ENCODE peak calls at places on chromosome 16, in five cellular contexts. G is A549; M is Calu3; Q is B cell; I is CD4-positive, alpha-beta T cell. S is an unnamed sample.

GRCh38 chr16:67199011-67199807 is at the start of gene ELMO3:
- DNase-seq in G (no peak), M (peak), Q (peak), I (no peak), S (no peak)

GRCh38 chr16:51002889-51003490 is 148.1 kb downstream of the SALL1 start:
- DNase-seq in G (no peak), M (no peak), Q (no peak), I (no peak), S (no peak)

GRCh38 chr16:65817799-65818198 is 548.7 kb upstream of the CDH5 start:
- DNase-seq in G (no peak), M (no peak), Q (no peak), I (no peak), S (no peak)

GRCh38 chr16:49876716-49877129 is 20.8 kb upstream of the ZNF423 start:
- DNase-seq in G (peak), M (peak), Q (peak), I (no peak), S (peak)

GRCh38 chr16:55508941-55509920 is at the start of gene LPCAT2:
- DNase-seq in G (peak), M (peak), Q (no peak), I (no peak), S (peak)

GRCh38 chr16:66746682-66747081 is 4.7 kb downstream of the DYNC1LI2 start:
- DNase-seq in G (no peak), M (no peak), Q (no peak), I (no peak), S (no peak)

GRCh38 chr16:23113185-23113584 is 36.1 kb downstream of the USP31 start:
- DNase-seq in G (no peak), M (no peak), Q (no peak), I (no peak), S (no peak)

GRCh38 chr16:22324787-22325597 is 27.8 kb downstream of the POLR3E start:
- DNase-seq in G (no peak), M (no peak), Q (no peak), I (no peak), S (no peak)

GRCh38 chr16:12060751-12061150 is 84.2 kb downstream of the SNX29 start:
- DNase-seq in G (no peak), M (no peak), Q (no peak), I (no peak), S (no peak)

GRCh38 chr16:48329138-48329537 is 56.1 kb downstream of the SIAH1 start:
- DNase-seq in G (no peak), M (no peak), Q (no peak), I (no peak), S (no peak)

GRCh38 chr16:58099097-58099955 is 29.9 kb downstream of the CFAP20 start:
- DNase-seq in G (no peak), M (no peak), Q (no peak), I (no peak), S (no peak)

GRCh38 chr16:3907586-3907985 is 27.1 kb upstream of the CREBBP start:
- DNase-seq in G (no peak), M (no peak), Q (no peak), I (no peak), S (no peak)

GRCh38 chr16:24986512-24987303 is 28.5 kb downstream of the ARHGAP17 start:
- DNase-seq in G (peak), M (no peak), Q (no peak), I (no peak), S (no peak)

GRCh38 chr16:13305019-13305755 is 403.8 kb downstream of the SHISA9 start:
- DNase-seq in G (no peak), M (no peak), Q (no peak), I (no peak), S (no peak)

GRCh38 chr16:73142069-73142880 is 94.3 kb upstream of the ZFHX3 start:
- DNase-seq in G (no peak), M (no peak), Q (no peak), I (no peak), S (no peak)

GRCh38 chr16:85553436-85554113 is 59.5 kb upstream of the GSE1 start:
- DNase-seq in G (peak), M (peak), Q (peak), I (peak), S (no peak)

GRCh38 chr16:68284847-68285246 is 20.5 kb downstream of the SLC7A6 start:
- DNase-seq in G (no peak), M (no peak), Q (peak), I (no peak), S (no peak)

GRCh38 chr16:28277537-28278388 is 14.6 kb upstream of the SBK1 start:
- DNase-seq in G (peak), M (peak), Q (peak), I (peak), S (peak)

GRCh38 chr16:3839402-3840184 is 40.9 kb downstream of the CREBBP start:
- DNase-seq in G (no peak), M (no peak), Q (no peak), I (no peak), S (no peak)

GRCh38 chr16:72588554-72588953 is 416.6 kb upstream of the PMFBP1 start:
- DNase-seq in G (no peak), M (no peak), Q (no peak), I (no peak), S (no peak)

GRCh38 chr16:50259334-50260205 is 6.8 kb upstream of the ADCY7 start:
- DNase-seq in G (no peak), M (no peak), Q (no peak), I (no peak), S (no peak)

GRCh38 chr16:29744541-29745101 is 1.2 kb downstream of the C16orf54 start:
- DNase-seq in G (no peak), M (no peak), Q (peak), I (no peak), S (no peak)

GRCh38 chr16:88421301-88421700 is 31.8 kb upstream of the ZFPM1 start:
- DNase-seq in G (no peak), M (no peak), Q (no peak), I (no peak), S (no peak)

GRCh38 chr16:50591800-50592771 is 43.9 kb downstream of the NKD1 start:
- DNase-seq in G (no peak), M (peak), Q (no peak), I (no peak), S (no peak)

GRCh38 chr16:81394966-81395655 is 49.5 kb upstream of the CMIP start:
- DNase-seq in G (no peak), M (no peak), Q (no peak), I (no peak), S (no peak)

GRCh38 chr16:21263640-21264211 is 14.4 kb downstream of the CRYM start:
- DNase-seq in G (peak), M (peak), Q (peak), I (no peak), S (no peak)

GRCh38 chr16:17527538-17527937 is 56.8 kb upstream of the XYLT1 start:
- DNase-seq in G (no peak), M (no peak), Q (no peak), I (no peak), S (no peak)

GRCh38 chr16:83619381-83620150 is 188.2 kb upstream of the HSBP1 start:
- DNase-seq in G (no peak), M (no peak), Q (no peak), I (no peak), S (no peak)

GRCh38 chr16:85436636-85437160 is 176.4 kb upstream of the GSE1 start:
- DNase-seq in G (no peak), M (no peak), Q (no peak), I (no peak), S (no peak)

GRCh38 chr16:75762746-75763145 is 36.5 kb upstream of the CPHXL start:
- DNase-seq in G (no peak), M (no peak), Q (no peak), I (no peak), S (no peak)

DNA sequence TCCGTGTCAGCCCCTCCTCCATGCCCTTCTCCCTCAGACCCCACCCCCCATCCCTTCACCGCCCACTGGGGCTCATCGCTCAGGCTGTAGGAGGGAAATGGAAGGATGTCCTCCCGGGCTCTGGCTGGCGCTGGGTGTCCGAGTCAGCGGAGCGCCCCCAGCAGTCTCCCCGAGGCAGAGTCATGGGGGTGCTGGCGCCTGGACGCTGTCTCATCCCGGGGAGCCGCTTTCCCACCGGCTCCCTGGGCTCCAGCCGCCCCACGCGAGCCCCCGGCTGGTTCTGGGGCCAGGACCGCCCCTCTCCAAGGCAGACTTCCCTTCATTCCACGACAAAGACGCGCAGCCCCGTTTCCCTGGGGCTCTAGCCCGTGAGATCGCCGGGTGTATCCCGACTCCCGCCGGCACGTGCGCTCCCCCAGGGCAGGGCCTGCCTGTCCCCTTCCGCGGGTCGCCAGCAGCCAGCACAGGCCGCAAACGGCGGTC is 398 bp upstream of the ANTKMT start:
- DNase-seq in G (peak), M (peak), Q (peak), I (no peak), S (no peak)
- TF ChIP-seq CTCF in G (peak), M (no peak), Q (no peak), I (no peak), S (no peak)

GRCh38 chr16:10015397-10015796 is 166.8 kb downstream of the GRIN2A start:
- DNase-seq in G (no peak), M (no peak), Q (no peak), I (no peak), S (no peak)

GRCh38 chr16:10016761-10017160 is 165.5 kb downstream of the GRIN2A start:
- DNase-seq in G (no peak), M (no peak), Q (no peak), I (no peak), S (no peak)

GRCh38 chr16:10009691-10010090 is 172.5 kb downstream of the GRIN2A start:
- DNase-seq in G (no peak), M (no peak), Q (no peak), I (no peak), S (no peak)

DNA sequence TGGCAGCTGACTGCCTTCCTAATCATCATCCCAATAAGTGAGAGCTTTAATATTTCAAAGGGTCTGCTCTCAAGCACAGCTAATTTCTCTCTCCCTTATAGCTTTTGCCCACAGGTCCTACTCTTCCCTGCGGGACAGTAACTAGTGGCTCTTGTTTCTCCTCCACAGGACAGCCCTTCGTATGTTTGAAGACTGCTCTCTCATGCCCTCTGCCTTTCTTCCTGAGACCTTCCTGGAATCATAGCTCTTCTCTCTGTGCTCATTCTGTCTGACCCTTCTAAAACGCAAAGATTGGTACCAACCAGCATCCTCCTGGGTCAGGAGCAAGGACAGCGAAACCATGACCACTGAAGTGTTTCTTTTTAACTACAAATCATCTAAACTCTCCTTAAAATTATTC is 168.9 kb downstream of the GRIN2A start:
- DNase-seq in G (no peak), M (no peak), Q (no peak), I (no peak), S (no peak)
- TF ChIP-seq CTCF in G (no peak), M (no peak), Q (no peak), I (no peak), S (no peak)

GRCh38 chr16:1666316-1666715 is 11.8 kb upstream of the JPT2 start:
- DNase-seq in G (no peak), M (no peak), Q (no peak), I (no peak), S (no peak)

GRCh38 chr16:1667271-1667670 is 10.8 kb upstream of the JPT2 start:
- DNase-seq in G (no peak), M (no peak), Q (no peak), I (no peak), S (no peak)

GRCh38 chr16:1667916-1668315 is 10.2 kb upstream of the JPT2 start:
- DNase-seq in G (no peak), M (no peak), Q (no peak), I (no peak), S (no peak)

GRCh38 chr16:1668612-1669319 is 9.3 kb upstream of the JPT2 start:
- DNase-seq in G (no peak), M (no peak), Q (no peak), I (no peak), S (no peak)

DNA sequence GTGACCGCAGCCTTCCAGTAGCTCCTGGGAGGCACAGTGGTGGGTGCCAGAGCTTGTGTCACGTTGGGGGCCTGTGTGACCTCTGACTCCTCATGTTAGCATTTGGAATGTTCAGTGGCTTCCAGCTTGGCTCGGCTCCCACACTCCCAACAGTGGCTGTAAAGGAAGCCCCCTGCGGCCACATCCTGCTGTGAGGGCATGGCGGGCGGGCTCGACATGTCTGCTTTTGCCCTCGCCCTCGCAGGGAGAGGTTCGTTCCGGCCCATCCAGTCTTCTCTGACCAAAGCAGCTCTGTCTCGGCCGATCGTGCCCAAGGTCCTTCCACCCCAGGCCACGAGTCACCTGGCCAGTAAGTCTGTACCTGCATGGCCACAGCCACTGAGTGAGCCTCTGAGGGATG is 12.2 kb upstream of the JPT2 start:
- DNase-seq in G (no peak), M (no peak), Q (no peak), I (no peak), S (no peak)
- TF ChIP-seq CTCF in G (no peak), M (no peak), Q (no peak), I (no peak), S (no peak)

GRCh38 chr16:658679-659571 is 9.0 kb upstream of the RHOT2 start:
- DNase-seq in G (no peak), M (no peak), Q (no peak), I (no peak), S (no peak)
- TF ChIP-seq CTCF in G (no peak), M (no peak), Q (no peak), I (no peak), S (no peak)